ENCODE peak calls at places on chromosome 9, in seven cellular contexts. D is adrenal gland, O is Peyer's patch, C is A549, G is right lobe of liver, P is HCT116, N is HepG2. H is an unnamed sample.

GRCh38 chr9:128141604-128142003 is 7.6 kb upstream of the LCN2 start:
- DNase-seq in D (no peak), O (no peak), C (no peak), G (no peak), P (no peak), N (no peak), H (peak; percentile 41)

GRCh38 chr9:123933401-123933800 is 3.5 kb upstream of the DENND1A start:
- DNase-seq in D (no peak), O (peak; percentile 49), C (peak; percentile 90), G (no peak), P (peak; percentile 85), N (peak; percentile 64), H (no peak)

GRCh38 chr9:109767814-109768213 is 12.2 kb upstream of the PALM2AKAP2 start:
- DNase-seq in D (no peak), O (no peak), C (no peak), G (no peak), P (no peak), N (no peak), H (no peak)

GRCh38 chr9:61673247-61673646 is 483.4 kb downstream of the SPATA31A7 start:
- DNase-seq in D (peak; percentile 8), O (peak; percentile 34), C (no peak), G (no peak), P (no peak), N (no peak), H (peak; percentile 63)

GRCh38 chr9:111902396-111903147 is 6.0 kb downstream of the UGCG start:
- DNase-seq in D (no peak), O (no peak), C (no peak), G (no peak), P (no peak), N (no peak), H (no peak)

GRCh38 chr9:93900971-93901861 is 53.9 kb downstream of the BARX1 start:
- DNase-seq in D (no peak), O (peak; percentile 36), C (no peak), G (peak; percentile 23), P (no peak), N (no peak), H (peak; percentile 46)

GRCh38 chr9:136057236-136058151 is 37.6 kb downstream of the NACC2 start:
- DNase-seq in D (no peak), O (peak; percentile 44), C (no peak), G (no peak), P (no peak), N (no peak), H (no peak)

GRCh38 chr9:2622361-2623045 is 916 bp downstream of the VLDLR start:
- DNase-seq in D (peak; percentile 28), O (no peak), C (peak; percentile 12), G (peak; percentile 47), P (no peak), N (no peak), H (peak; percentile 80)

GRCh38 chr9:97500765-97501176 is 695 bp upstream of the TMOD1 start:
- DNase-seq in D (no peak), O (no peak), C (no peak), G (no peak), P (no peak), N (no peak), H (no peak)

GRCh38 chr9:97501177-97501971 is at the start of gene TMOD1:
- DNase-seq in D (peak; percentile 74), O (peak; percentile 74), C (peak; percentile 83), G (peak; percentile 86), P (peak; percentile 23), N (peak; percentile 35), H (peak; percentile 88)

GRCh38 chr9:97502222-97502983 is 937 bp downstream of the TMOD1 start:
- DNase-seq in D (no peak), O (no peak), C (no peak), G (peak; percentile 54), P (no peak), N (no peak), H (no peak)

GRCh38 chr9:97502984-97503861 is 1.8 kb downstream of the TMOD1 start:
- DNase-seq in D (no peak), O (no peak), C (no peak), G (no peak), P (no peak), N (no peak), H (no peak)

GRCh38 chr9:97501972-97502221 is 431 bp downstream of the TMOD1 start:
- DNase-seq in D (no peak), O (no peak), C (no peak), G (no peak), P (no peak), N (no peak), H (peak; percentile 74)
- TF ChIP-seq POLR2A in D (no peak), O (no peak), C (no peak), G (peak; percentile 3), P (no peak), N (no peak), H (no peak)

GRCh38 chr9:71761938-71762353 is 6.4 kb downstream of the CEMIP2 start:
- DNase-seq in D (no peak), O (no peak), C (no peak), G (no peak), P (no peak), N (no peak), H (no peak)

GRCh38 chr9:71758277-71758676 is 10.0 kb downstream of the CEMIP2 start:
- DNase-seq in D (no peak), O (no peak), C (no peak), G (no peak), P (no peak), N (no peak), H (no peak)

GRCh38 chr9:71758785-71759184 is 9.5 kb downstream of the CEMIP2 start:
- DNase-seq in D (no peak), O (no peak), C (no peak), G (no peak), P (peak; percentile 54), N (peak; percentile 96), H (no peak)

GRCh38 chr9:71762900-71763653 is 5.2 kb downstream of the CEMIP2 start:
- DNase-seq in D (no peak), O (no peak), C (peak; percentile 71), G (no peak), P (no peak), N (peak; percentile 82), H (no peak)

DNA sequence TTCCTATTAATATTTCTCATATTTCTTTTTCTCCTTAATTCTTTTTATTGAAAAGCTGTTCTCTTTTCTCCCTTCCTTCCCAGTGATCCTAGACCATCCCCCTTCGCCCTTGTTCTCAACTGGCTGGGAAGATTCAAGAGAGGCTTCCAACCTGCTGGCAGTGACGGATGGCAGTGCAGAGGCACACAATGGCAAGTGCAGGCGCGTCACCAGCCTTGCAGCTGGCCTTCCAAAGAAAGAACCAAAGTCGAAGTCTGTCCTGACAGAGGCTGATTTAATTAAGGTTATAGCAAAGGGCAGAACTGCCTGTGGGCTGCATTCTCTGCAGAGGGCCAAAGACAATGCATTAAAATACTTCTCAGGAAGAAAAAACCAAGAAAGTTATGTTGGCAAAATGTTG is 7.4 kb downstream of the CEMIP2 start:
- DNase-seq in D (peak; percentile 69), O (peak; percentile 57), C (no peak), G (peak; percentile 73), P (no peak), N (peak; percentile 32), H (no peak)
- H3K4me1 ChIP-seq in D (peaks cover 28% of the 10 kb centered on the region), O (no peaks in the 10 kb centered on the region), C (peaks cover 96% of the 10 kb centered on the region), G (no peaks in the 10 kb centered on the region), P (peaks cover 48% of the 10 kb centered on the region), N (peaks cover 96% of the 10 kb centered on the region), H (peaks cover 21% of the 10 kb centered on the region)

GRCh38 chr9:131529597-131530545 is 1.2 kb downstream of the UCK1 start:
- DNase-seq in D (no peak), O (no peak), C (no peak), G (peak; percentile 87), P (no peak), N (no peak), H (no peak)

GRCh38 chr9:131530546-131530929 is 525 bp downstream of the UCK1 start:
- DNase-seq in D (peak; percentile 64), O (peak; percentile 58), C (peak; percentile 92), G (peak; percentile 69), P (no peak), N (peak; percentile 24), H (peak; percentile 86)

GRCh38 chr9:131528886-131529505 is 2.1 kb downstream of the UCK1 start:
- DNase-seq in D (no peak), O (no peak), C (no peak), G (peak; percentile 49), P (no peak), N (no peak), H (no peak)

GRCh38 chr9:131528186-131528585 is 2.9 kb downstream of the UCK1 start:
- DNase-seq in D (no peak), O (no peak), C (no peak), G (no peak), P (no peak), N (no peak), H (no peak)

DNA sequence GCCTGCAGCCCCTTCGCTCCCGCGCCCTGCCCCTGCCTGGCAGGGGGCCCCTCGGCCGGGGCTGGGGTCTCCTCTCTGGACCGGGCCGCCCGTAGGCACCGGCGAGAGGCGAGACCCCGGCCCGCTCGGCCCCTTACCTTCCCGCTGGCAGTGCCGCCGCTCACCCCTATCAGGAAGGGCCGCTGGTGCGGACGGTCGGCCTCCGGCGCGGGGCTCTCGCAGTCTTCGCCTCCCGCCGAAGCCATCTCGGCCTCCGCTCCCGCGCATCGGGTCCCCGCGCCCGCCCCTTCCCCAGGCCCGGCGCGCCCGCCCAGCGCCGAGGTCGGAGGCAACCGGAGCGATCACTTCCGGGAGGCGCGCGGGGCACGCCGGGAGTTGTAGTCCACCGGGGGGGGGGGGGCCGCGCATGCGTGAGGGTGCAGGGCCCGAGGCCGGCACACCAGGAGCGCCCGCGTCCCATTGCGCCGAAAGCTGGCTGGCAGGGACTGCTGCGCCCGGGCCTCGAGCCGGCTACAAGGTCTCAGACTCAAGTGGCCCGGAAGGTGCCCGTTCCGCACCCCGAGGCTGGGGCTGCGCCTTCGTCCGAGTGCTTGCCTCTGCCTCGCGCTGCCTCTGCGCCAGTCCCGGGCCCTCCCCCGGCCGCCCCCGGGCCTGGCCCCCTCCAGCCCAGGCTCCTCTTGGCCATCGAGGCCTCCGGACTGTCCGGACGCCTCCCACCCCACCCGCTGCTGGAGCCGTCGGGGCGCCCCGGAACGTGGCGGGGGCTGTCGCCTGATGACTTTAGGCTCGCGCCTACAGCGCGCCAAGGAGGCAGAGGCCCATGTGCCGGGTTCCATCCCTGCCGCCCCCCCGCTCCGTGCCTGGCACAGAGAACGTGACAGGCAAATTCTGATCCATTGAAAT is at the start of gene UCK1:
- DNase-seq in D (peak; percentile 81), O (peak; percentile 85), C (peak; percentile 90), G (peak; percentile 81), P (peak; percentile 27), N (peak; percentile 42), H (peak; percentile 93)
- TF ChIP-seq POLR2A in D (no peak), O (peak; percentile 48), C (peak; percentile 54), G (peak; percentile 79), P (no peak), N (peak; percentile 29), H (no peak)

DNA sequence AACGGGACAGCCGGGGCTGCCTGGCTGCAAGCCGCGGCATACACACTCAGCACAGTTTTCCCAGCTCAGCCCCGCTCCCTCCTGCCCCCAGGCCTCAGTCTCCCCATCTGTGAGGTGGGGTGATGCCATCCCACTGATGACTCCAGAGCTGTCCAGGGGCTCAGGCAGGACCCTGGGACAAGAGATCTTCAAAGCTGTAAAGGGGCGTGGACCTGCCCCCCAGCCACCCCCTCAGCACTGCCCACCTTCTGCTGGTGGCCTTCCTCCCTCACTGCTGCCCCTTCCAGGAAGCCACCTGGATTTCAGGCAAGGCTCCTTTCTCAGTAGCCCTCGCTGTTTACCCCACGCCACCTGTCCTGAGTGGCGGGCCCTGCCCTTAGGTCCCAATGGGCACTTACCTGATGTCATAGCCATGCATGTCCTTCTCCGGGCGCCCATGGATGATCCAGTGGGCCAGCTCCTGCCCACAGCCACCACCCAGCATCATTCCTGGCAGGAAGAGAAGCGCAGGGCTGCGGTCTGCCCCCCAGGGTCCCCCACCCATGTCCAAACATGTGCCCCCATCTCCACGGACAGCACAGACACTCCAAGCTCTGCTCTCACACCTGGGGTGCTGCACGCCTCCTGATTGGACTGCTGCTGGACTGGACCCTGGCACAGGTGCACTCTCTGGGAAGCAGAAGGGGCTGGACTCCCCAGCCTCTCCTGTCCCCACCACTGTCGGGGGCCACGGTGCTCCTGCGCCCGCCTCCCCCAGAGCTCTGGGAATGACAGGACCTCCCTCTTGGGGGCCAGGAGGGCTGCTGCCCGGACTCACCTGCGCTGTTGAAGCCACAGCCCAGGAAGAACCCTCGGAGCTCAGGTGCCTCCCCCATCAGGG is 25.7 kb downstream of the SARDH start:
- DNase-seq in D (no peak), O (no peak), C (no peak), G (no peak), P (no peak), N (no peak), H (peak; percentile 58)
- H3K4me1 ChIP-seq in D (no peaks in the 10 kb centered on the region), O (peaks cover 5% of the 10 kb centered on the region), C (no peaks in the 10 kb centered on the region), G (peaks cover 11% of the 10 kb centered on the region), P (no peaks in the 10 kb centered on the region), N (peaks cover 63% of the 10 kb centered on the region), H (peaks cover 41% of the 10 kb centered on the region)